ENCODE peak calls at places on chromosome 4, in five cellular contexts. One of them, this sample, is unnamed.

GRCh38 chr4:47879458-47879857 is 34.9 kb downstream of the NFXL1 start:
- DNase-seq in astrocyte of the cerebellum: no peak
- DNase-seq in lower leg skin: no peak
- DNase-seq in HCEC 1CT: no peak
- DNase-seq in DMS79 treated with DMSO at 0.1 percent for 48 hours: no peak
- DNase-seq in this sample: no peak

GRCh38 chr4:153634737-153635353 is 49.2 kb upstream of the TLR2 start:
- DNase-seq in DMS79 treated with DMSO at 0.1 percent for 48 hours: no peak
- DNase-seq in astrocyte of the cerebellum: no peak
- DNase-seq in HCEC 1CT: peak; percentile 21
- DNase-seq in lower leg skin: no peak
- DNase-seq in this sample: no peak

GRCh38 chr4:2948895-2949781 is 14.1 kb downstream of the NOP14 start:
- DNase-seq in DMS79 treated with DMSO at 0.1 percent for 48 hours: no peak
- DNase-seq in lower leg skin: no peak
- DNase-seq in HCEC 1CT: no peak
- DNase-seq in astrocyte of the cerebellum: no peak
- DNase-seq in this sample: no peak

GRCh38 chr4:169143335-169143734 is 127.4 kb downstream of the SH3RF1 start:
- DNase-seq in DMS79 treated with DMSO at 0.1 percent for 48 hours: no peak
- DNase-seq in astrocyte of the cerebellum: no peak
- DNase-seq in HCEC 1CT: no peak
- DNase-seq in lower leg skin: no peak
- DNase-seq in this sample: no peak

GRCh38 chr4:96009720-96010119 is 169.8 kb downstream of the PDHA2 start:
- DNase-seq in astrocyte of the cerebellum: peak; percentile 49
- DNase-seq in DMS79 treated with DMSO at 0.1 percent for 48 hours: no peak
- DNase-seq in HCEC 1CT: no peak
- DNase-seq in lower leg skin: no peak
- DNase-seq in this sample: no peak

GRCh38 chr4:71498002-71498401 is 159.2 kb downstream of the SLC4A4 start:
- DNase-seq in HCEC 1CT: peak; percentile 13
- DNase-seq in lower leg skin: no peak
- DNase-seq in astrocyte of the cerebellum: no peak
- DNase-seq in DMS79 treated with DMSO at 0.1 percent for 48 hours: no peak
- DNase-seq in this sample: no peak

GRCh38 chr4:38855466-38855865 is 1.2 kb downstream of the TLR6 start:
- DNase-seq in astrocyte of the cerebellum: no peak
- DNase-seq in HCEC 1CT: no peak
- DNase-seq in DMS79 treated with DMSO at 0.1 percent for 48 hours: no peak
- DNase-seq in lower leg skin: no peak
- DNase-seq in this sample: no peak

GRCh38 chr4:13056630-13057187 is 427.4 kb downstream of the RAB28 start:
- DNase-seq in DMS79 treated with DMSO at 0.1 percent for 48 hours: no peak
- DNase-seq in lower leg skin: no peak
- DNase-seq in astrocyte of the cerebellum: no peak
- DNase-seq in HCEC 1CT: no peak
- DNase-seq in this sample: no peak

GRCh38 chr4:168484626-168485025 is 4.3 kb upstream of the DDX60L start:
- DNase-seq in astrocyte of the cerebellum: no peak
- DNase-seq in DMS79 treated with DMSO at 0.1 percent for 48 hours: no peak
- DNase-seq in lower leg skin: no peak
- DNase-seq in HCEC 1CT: peak; percentile 83
- DNase-seq in this sample: no peak

GRCh38 chr4:150348079-150348478 is 233.9 kb upstream of the MAB21L2 start:
- DNase-seq in HCEC 1CT: peak; percentile 42
- DNase-seq in DMS79 treated with DMSO at 0.1 percent for 48 hours: no peak
- DNase-seq in lower leg skin: no peak
- DNase-seq in astrocyte of the cerebellum: peak; percentile 13
- DNase-seq in this sample: no peak

GRCh38 chr4:169383724-169384123 is 113.0 kb upstream of the SH3RF1 start:
- DNase-seq in DMS79 treated with DMSO at 0.1 percent for 48 hours: no peak
- DNase-seq in HCEC 1CT: peak; percentile 91
- DNase-seq in astrocyte of the cerebellum: peak; percentile 86
- DNase-seq in lower leg skin: no peak
- DNase-seq in this sample: no peak

GRCh38 chr4:37246891-37247290 is 2.3 kb downstream of the NWD2 start:
- DNase-seq in DMS79 treated with DMSO at 0.1 percent for 48 hours: no peak
- DNase-seq in lower leg skin: no peak
- DNase-seq in astrocyte of the cerebellum: no peak
- DNase-seq in HCEC 1CT: no peak
- DNase-seq in this sample: no peak

GRCh38 chr4:80948161-80948560 is 82.3 kb upstream of the BMP3 start:
- DNase-seq in astrocyte of the cerebellum: no peak
- DNase-seq in HCEC 1CT: no peak
- DNase-seq in lower leg skin: no peak
- DNase-seq in DMS79 treated with DMSO at 0.1 percent for 48 hours: no peak
- DNase-seq in this sample: no peak

GRCh38 chr4:84481077-84481878 is 17.8 kb downstream of the NKX6-1 start:
- DNase-seq in HCEC 1CT: no peak
- DNase-seq in DMS79 treated with DMSO at 0.1 percent for 48 hours: no peak
- DNase-seq in lower leg skin: no peak
- DNase-seq in astrocyte of the cerebellum: no peak
- DNase-seq in this sample: no peak

GRCh38 chr4:67565284-67565683 is 6.8 kb downstream of the STAP1 start:
- DNase-seq in astrocyte of the cerebellum: no peak
- DNase-seq in lower leg skin: no peak
- DNase-seq in HCEC 1CT: no peak
- DNase-seq in DMS79 treated with DMSO at 0.1 percent for 48 hours: no peak
- DNase-seq in this sample: no peak

GRCh38 chr4:166252487-166253402 is 379.7 kb downstream of the TLL1 start:
- DNase-seq in lower leg skin: no peak
- DNase-seq in DMS79 treated with DMSO at 0.1 percent for 48 hours: no peak
- DNase-seq in HCEC 1CT: peak; percentile 7
- DNase-seq in astrocyte of the cerebellum: no peak
- DNase-seq in this sample: no peak

GRCh38 chr4:40998680-40999358 is 215.5 kb downstream of the APBB2 start:
- DNase-seq in lower leg skin: peak; percentile 25
- DNase-seq in HCEC 1CT: no peak
- DNase-seq in astrocyte of the cerebellum: no peak
- DNase-seq in DMS79 treated with DMSO at 0.1 percent for 48 hours: no peak
- DNase-seq in this sample: no peak

GRCh38 chr4:95155759-95156451 is 392.9 kb downstream of the UNC5C start:
- DNase-seq in lower leg skin: no peak
- DNase-seq in DMS79 treated with DMSO at 0.1 percent for 48 hours: no peak
- DNase-seq in astrocyte of the cerebellum: peak; percentile 38
- DNase-seq in HCEC 1CT: no peak
- DNase-seq in this sample: peak; percentile 63

GRCh38 chr4:111652206-111652605 is 493.0 kb upstream of the FAM241A start:
- DNase-seq in DMS79 treated with DMSO at 0.1 percent for 48 hours: no peak
- DNase-seq in HCEC 1CT: no peak
- DNase-seq in lower leg skin: no peak
- DNase-seq in astrocyte of the cerebellum: no peak
- DNase-seq in this sample: no peak

GRCh38 chr4:30429813-30430466 is 290.2 kb upstream of the PCDH7 start:
- DNase-seq in HCEC 1CT: peak; percentile 39
- DNase-seq in astrocyte of the cerebellum: peak; percentile 78
- DNase-seq in lower leg skin: no peak
- DNase-seq in DMS79 treated with DMSO at 0.1 percent for 48 hours: no peak
- DNase-seq in this sample: no peak

GRCh38 chr4:544386-545105 is 31.5 kb downstream of the TMEM271 start:
- DNase-seq in HCEC 1CT: no peak
- DNase-seq in astrocyte of the cerebellum: no peak
- DNase-seq in lower leg skin: no peak
- DNase-seq in DMS79 treated with DMSO at 0.1 percent for 48 hours: no peak
- DNase-seq in this sample: no peak

GRCh38 chr4:22099896-22100295 is 151.3 kb upstream of the KCNIP4 start:
- DNase-seq in HCEC 1CT: peak; percentile 54
- DNase-seq in astrocyte of the cerebellum: no peak
- DNase-seq in lower leg skin: no peak
- DNase-seq in DMS79 treated with DMSO at 0.1 percent for 48 hours: no peak
- DNase-seq in this sample: no peak

GRCh38 chr4:2953496-2953895 is 9.7 kb downstream of the NOP14 start:
- DNase-seq in lower leg skin: no peak
- DNase-seq in HCEC 1CT: no peak
- DNase-seq in DMS79 treated with DMSO at 0.1 percent for 48 hours: no peak
- DNase-seq in astrocyte of the cerebellum: no peak
- DNase-seq in this sample: no peak

GRCh38 chr4:53932784-53933183 is 131.6 kb downstream of the CHIC2 start:
- DNase-seq in HCEC 1CT: no peak
- DNase-seq in lower leg skin: no peak
- DNase-seq in DMS79 treated with DMSO at 0.1 percent for 48 hours: no peak
- DNase-seq in astrocyte of the cerebellum: peak; percentile 99
- DNase-seq in this sample: no peak

GRCh38 chr4:56261027-56261426 is 126.3 kb downstream of the AASDH start:
- DNase-seq in DMS79 treated with DMSO at 0.1 percent for 48 hours: no peak
- DNase-seq in astrocyte of the cerebellum: no peak
- DNase-seq in lower leg skin: no peak
- DNase-seq in HCEC 1CT: no peak
- DNase-seq in this sample: peak; percentile 2

GRCh38 chr4:123649644-123650356 is 253.2 kb downstream of the SPRY1 start:
- DNase-seq in HCEC 1CT: peak; percentile 12
- DNase-seq in astrocyte of the cerebellum: peak; percentile 28
- DNase-seq in lower leg skin: peak; percentile 50
- DNase-seq in DMS79 treated with DMSO at 0.1 percent for 48 hours: no peak
- DNase-seq in this sample: no peak

GRCh38 chr4:5772528-5773270 is 61.7 kb downstream of the EVC start:
- DNase-seq in HCEC 1CT: no peak
- DNase-seq in lower leg skin: no peak
- DNase-seq in astrocyte of the cerebellum: no peak
- DNase-seq in DMS79 treated with DMSO at 0.1 percent for 48 hours: no peak
- DNase-seq in this sample: no peak

GRCh38 chr4:110120506-110120905 is 77.9 kb downstream of the ELOVL6 start:
- DNase-seq in lower leg skin: no peak
- DNase-seq in HCEC 1CT: no peak
- DNase-seq in astrocyte of the cerebellum: no peak
- DNase-seq in DMS79 treated with DMSO at 0.1 percent for 48 hours: no peak
- DNase-seq in this sample: no peak

GRCh38 chr4:729336-730315 is 24.0 kb downstream of the PCGF3 start:
- DNase-seq in astrocyte of the cerebellum: no peak
- DNase-seq in HCEC 1CT: no peak
- DNase-seq in lower leg skin: no peak
- DNase-seq in DMS79 treated with DMSO at 0.1 percent for 48 hours: no peak
- DNase-seq in this sample: no peak

GRCh38 chr4:122909683-122910082 is 12.7 kb downstream of the NUDT6 start:
- DNase-seq in lower leg skin: no peak
- DNase-seq in astrocyte of the cerebellum: no peak
- DNase-seq in DMS79 treated with DMSO at 0.1 percent for 48 hours: no peak
- DNase-seq in HCEC 1CT: no peak
- DNase-seq in this sample: no peak

GRCh38 chr4:158775091-158775651 is 6.3 kb downstream of the FNIP2 start:
- DNase-seq in DMS79 treated with DMSO at 0.1 percent for 48 hours: no peak
- DNase-seq in HCEC 1CT: peak; percentile 34
- DNase-seq in astrocyte of the cerebellum: peak; percentile 47
- DNase-seq in lower leg skin: peak; percentile 37
- DNase-seq in this sample: no peak

GRCh38 chr4:40199999-40200880 is 3.4 kb downstream of the RHOH start:
- DNase-seq in lower leg skin: no peak
- DNase-seq in astrocyte of the cerebellum: peak; percentile 69
- DNase-seq in DMS79 treated with DMSO at 0.1 percent for 48 hours: no peak
- DNase-seq in HCEC 1CT: no peak
- DNase-seq in this sample: peak; percentile 66

GRCh38 chr4:3766207-3766790 is at the start of gene ADRA2C:
- DNase-seq in DMS79 treated with DMSO at 0.1 percent for 48 hours: peak; percentile 0
- DNase-seq in lower leg skin: no peak
- DNase-seq in HCEC 1CT: no peak
- DNase-seq in astrocyte of the cerebellum: no peak
- DNase-seq in this sample: no peak

GRCh38 chr4:158010346-158010745 is 162.5 kb downstream of the GASK1B start:
- DNase-seq in astrocyte of the cerebellum: no peak
- DNase-seq in HCEC 1CT: no peak
- DNase-seq in DMS79 treated with DMSO at 0.1 percent for 48 hours: no peak
- DNase-seq in lower leg skin: no peak
- DNase-seq in this sample: no peak

GRCh38 chr4:125664091-125664767 is 349.5 kb downstream of the FAT4 start:
- DNase-seq in astrocyte of the cerebellum: no peak
- DNase-seq in lower leg skin: no peak
- DNase-seq in DMS79 treated with DMSO at 0.1 percent for 48 hours: no peak
- DNase-seq in HCEC 1CT: no peak
- DNase-seq in this sample: no peak

GRCh38 chr4:152666946-152667345 is 12.9 kb downstream of the TMEM154 start:
- DNase-seq in DMS79 treated with DMSO at 0.1 percent for 48 hours: no peak
- DNase-seq in astrocyte of the cerebellum: no peak
- DNase-seq in lower leg skin: no peak
- DNase-seq in HCEC 1CT: no peak
- DNase-seq in this sample: no peak

GRCh38 chr4:1573830-1574459 is 110.2 kb downstream of the FAM53A start:
- DNase-seq in HCEC 1CT: no peak
- DNase-seq in DMS79 treated with DMSO at 0.1 percent for 48 hours: no peak
- DNase-seq in lower leg skin: no peak
- DNase-seq in astrocyte of the cerebellum: no peak
- DNase-seq in this sample: peak; percentile 36

GRCh38 chr4:109658871-109659410 is 44.3 kb downstream of the CASP6 start:
- DNase-seq in astrocyte of the cerebellum: no peak
- DNase-seq in DMS79 treated with DMSO at 0.1 percent for 48 hours: no peak
- DNase-seq in lower leg skin: no peak
- DNase-seq in HCEC 1CT: no peak
- DNase-seq in this sample: no peak

GRCh38 chr4:114659386-114660008 is 60.9 kb downstream of the UGT8 start:
- DNase-seq in HCEC 1CT: peak; percentile 44
- DNase-seq in astrocyte of the cerebellum: peak; percentile 68
- DNase-seq in DMS79 treated with DMSO at 0.1 percent for 48 hours: no peak
- DNase-seq in lower leg skin: peak; percentile 15
- DNase-seq in this sample: peak; percentile 22